ENCODE peak calls at places on chromosome 21, in four cellular contexts. B is A549, G is HepG2, N is K562. X is an unnamed sample.

GRCh38 chr21:46368533-46369285 is 44.8 kb downstream of the PCNT start:
- DNase-seq in N (no peak), G (no peak), B (no peak), X (no peak)

GRCh38 chr21:38959686-38960049 is 153.9 kb downstream of the ETS2 start:
- DNase-seq in G (no peak), B (no peak), N (no peak), X (no peak)

GRCh38 chr21:45590246-45590725 is 48.0 kb upstream of the SLC19A1 start:
- DNase-seq in G (no peak), N (peak), B (peak), X (peak)

GRCh38 chr21:45297329-45297728 is 9.6 kb upstream of the POFUT2 start:
- DNase-seq in N (no peak), G (no peak), B (no peak), X (no peak)

GRCh38 chr21:42118901-42119300 is 47.8 kb downstream of the UMODL1 start:
- DNase-seq in B (no peak), N (no peak), G (no peak), X (no peak)

GRCh38 chr21:27649323-27649722 is 682.4 kb upstream of the ADAMTS5 start:
- DNase-seq in B (no peak), N (no peak), G (no peak), X (no peak)

GRCh38 chr21:18620421-18620820 is 216.8 kb upstream of the TMPRSS15 start:
- DNase-seq in G (no peak), N (no peak), B (no peak), X (no peak)

GRCh38 chr21:21715286-21715969 is 717.2 kb downstream of the NCAM2 start:
- DNase-seq in B (no peak), G (no peak), N (no peak), X (no peak)

GRCh38 chr21:14850394-14850793 is 214.4 kb downstream of the NRIP1 start:
- DNase-seq in B (no peak), G (no peak), N (no peak), X (no peak)

DNA sequence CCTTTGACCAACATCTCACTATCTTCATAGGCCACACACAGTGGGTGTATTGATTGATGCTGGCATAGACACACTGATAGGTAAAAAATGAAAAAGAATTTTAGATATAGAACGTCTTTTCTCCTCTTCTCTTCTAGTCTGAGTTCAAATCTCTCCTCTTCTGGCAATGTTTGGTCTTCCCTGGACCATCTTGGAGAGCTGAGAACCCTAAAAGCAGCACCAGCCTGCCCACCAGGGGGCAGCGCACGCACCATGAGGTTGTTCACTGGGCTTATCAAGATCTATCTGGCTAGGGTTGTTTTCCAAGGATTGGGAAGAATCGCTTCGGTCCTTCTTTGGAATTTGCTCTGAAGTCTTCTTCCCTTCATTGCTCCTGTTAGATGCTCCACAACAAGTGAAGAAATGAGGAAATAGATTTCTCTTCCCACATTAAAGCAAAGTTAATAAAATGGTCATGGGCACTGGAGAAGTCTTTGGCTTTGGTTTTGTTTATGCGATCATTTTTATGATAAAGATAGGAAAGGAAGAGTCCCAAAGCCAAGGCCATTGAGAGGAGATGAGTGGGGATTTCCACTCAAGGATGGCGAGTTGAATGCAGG is 104.0 kb upstream of the OLIG2 start:
- DNase-seq in N (peak), B (no peak), G (no peak), X (peak)
- TF ChIP-seq NR3C1 in N (no peak), B (no peak), G (no peak), X (no peak)

GRCh38 chr21:41068411-41069304 is 99.3 kb upstream of the BACE2 start:
- DNase-seq in G (peak), N (peak), B (peak), X (peak)
- TF ChIP-seq NR3C1 in G (no peak), N (no peak), B (no peak), X (no peak)

GRCh38 chr21:44005071-44005470 is 7.0 kb upstream of the TRAPPC10 start:
- DNase-seq in N (no peak), G (no peak), B (no peak), X (no peak)

GRCh38 chr21:44005593-44005992 is 6.5 kb upstream of the TRAPPC10 start:
- DNase-seq in G (no peak), N (no peak), B (no peak), X (no peak)

GRCh38 chr21:44003307-44003966 is 8.7 kb upstream of the TRAPPC10 start:
- DNase-seq in B (no peak), N (no peak), G (no peak), X (no peak)

GRCh38 chr21:44006017-44006624 is 6.0 kb upstream of the TRAPPC10 start:
- DNase-seq in B (peak), G (no peak), N (no peak), X (no peak)

GRCh38 chr21:44006656-44007055 is 5.5 kb upstream of the TRAPPC10 start:
- DNase-seq in G (no peak), N (no peak), B (no peak), X (no peak)
- TF ChIP-seq NR3C1 in G (no peak), N (no peak), B (no peak), X (no peak)

GRCh38 chr21:37342046-37342632 is 24.4 kb upstream of the DYRK1A start:
- DNase-seq in B (no peak), G (no peak), N (peak), X (no peak)

GRCh38 chr21:37339527-37339889 is 27.1 kb upstream of the DYRK1A start:
- DNase-seq in B (no peak), N (no peak), G (no peak), X (no peak)

GRCh38 chr21:37337831-37338230 is 28.7 kb upstream of the DYRK1A start:
- DNase-seq in B (no peak), G (no peak), N (no peak), X (no peak)

GRCh38 chr21:37338671-37339526 is 27.7 kb upstream of the DYRK1A start:
- DNase-seq in N (peak), B (peak), G (peak), X (no peak)

DNA sequence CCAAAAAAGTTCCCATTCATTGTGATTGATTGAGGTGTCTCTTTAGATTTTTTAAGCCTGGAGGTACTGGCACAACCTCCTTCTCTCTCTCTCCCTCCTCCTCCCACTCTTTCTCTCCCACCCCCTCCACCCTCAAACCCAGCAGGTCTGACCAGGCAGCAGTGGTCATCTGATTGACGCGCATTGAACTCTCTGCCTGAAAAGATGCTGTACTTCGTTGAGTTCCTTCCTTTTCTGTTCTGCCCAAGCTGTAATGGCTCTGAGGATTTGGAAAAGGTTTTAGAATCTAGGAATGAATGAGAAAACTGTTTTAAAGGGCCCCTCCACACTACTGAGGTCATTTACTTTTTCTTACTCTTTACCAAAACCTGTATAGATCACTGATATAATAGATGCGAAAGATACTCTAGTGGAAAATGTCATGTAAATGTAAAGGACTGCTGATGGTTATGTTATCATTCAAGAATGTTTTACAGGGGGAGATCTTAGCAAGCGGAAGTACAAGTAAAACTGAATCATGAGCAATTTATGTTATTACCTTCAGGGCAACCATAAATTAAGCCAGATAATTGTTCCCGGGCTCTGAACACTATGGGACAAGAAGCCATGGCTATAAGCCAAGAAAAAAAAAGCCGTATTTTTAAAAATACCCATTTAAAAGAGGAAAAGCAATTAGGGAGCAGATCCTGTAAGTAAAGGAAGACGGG is 25.2 kb upstream of the DYRK1A start:
- DNase-seq in N (peak), B (no peak), G (no peak), X (no peak)
- TF ChIP-seq NR3C1 in N (no peak), B (no peak), G (no peak), X (no peak)

DNA sequence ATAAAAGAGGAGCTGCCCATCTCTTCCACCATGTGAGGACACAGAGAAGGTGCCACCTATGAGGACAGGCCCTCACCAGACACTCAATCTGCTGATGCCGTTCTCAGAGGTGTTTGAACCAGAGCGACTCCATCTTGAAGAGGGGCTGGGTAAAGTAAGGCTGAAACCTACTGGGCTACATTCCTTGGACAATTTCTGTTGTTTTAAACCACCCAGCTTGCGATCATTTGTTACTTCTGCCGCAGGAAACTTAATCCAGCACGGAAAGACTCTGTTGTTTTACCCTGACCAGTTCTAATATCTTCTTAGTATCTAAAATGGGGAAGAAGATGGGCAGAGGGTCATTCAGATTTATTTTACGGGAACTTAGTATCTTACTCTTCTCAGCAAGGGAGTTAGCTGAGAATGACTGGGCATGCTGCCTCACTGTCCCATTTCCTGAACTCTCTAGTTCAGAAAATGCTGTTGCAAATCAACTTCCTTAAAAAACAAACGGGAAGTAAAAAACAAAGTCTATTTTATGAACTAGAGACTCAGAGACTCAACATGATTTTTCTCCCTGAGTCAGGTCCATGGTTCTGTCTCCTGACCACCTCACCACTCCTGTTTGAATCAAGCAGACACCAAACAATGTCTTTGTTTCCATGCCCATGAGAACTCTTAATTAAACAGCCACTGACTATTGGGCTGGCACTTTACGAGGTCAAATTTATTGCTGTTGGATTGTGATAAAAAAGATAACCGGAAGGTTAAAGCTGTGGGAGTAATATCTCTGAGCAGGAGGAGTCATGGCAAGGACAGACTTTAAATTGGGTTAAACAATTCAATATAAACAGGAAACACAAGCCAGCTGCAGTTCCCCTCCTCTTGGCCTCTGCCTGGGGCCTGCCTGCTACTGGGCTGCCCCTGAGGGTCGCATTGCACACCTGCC is 23.8 kb upstream of the IFNAR1 start:
- DNase-seq in G (no peak), N (peak), B (no peak), X (no peak)
- TF ChIP-seq NR3C1 in G (no peak), N (no peak), B (no peak), X (no peak)

DNA sequence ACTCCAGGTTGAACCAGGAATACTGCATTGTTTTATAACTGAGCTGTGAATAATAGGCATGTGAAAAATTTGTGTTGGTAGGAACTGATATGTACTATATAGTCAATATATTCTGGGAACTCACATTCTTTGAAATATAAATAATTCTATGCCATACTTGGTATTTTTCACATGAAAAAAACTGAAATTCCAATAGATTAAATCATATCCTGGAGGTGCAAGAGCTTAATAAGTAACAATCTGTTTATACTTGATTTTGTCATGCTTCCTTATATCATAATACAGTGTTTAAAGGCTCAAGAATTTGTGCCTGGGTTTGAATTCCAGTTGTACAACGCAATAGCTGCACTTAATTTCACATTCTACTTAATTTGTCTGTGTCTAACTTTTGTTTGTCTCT is 387.0 kb downstream of the USP25 start:
- DNase-seq in G (no peak), B (no peak), N (no peak), X (no peak)
- TF ChIP-seq NR3C1 in G (no peak), B (no peak), N (no peak), X (no peak)

X was measured in WTC11.